ENCODE peak calls at places on chromosomes 5 and 9, in seven cellular contexts. One of them, this sample, is unnamed.

GRCh38 chr5:145484195-145484594 is 350.9 kb downstream of the PRELID2 start:
- DNase-seq in cardiac fibroblast: peak; percentile 22
- DNase-seq in neural progenitor cell: no peak
- DNase-seq in AG10803: peak; percentile 65
- DNase-seq in dorsolateral prefrontal cortex: no peak
- DNase-seq in kidney: no peak
- DNase-seq in BJ: no peak
- DNase-seq in this sample: peak; percentile 29

GRCh38 chr5:146533882-146534281 is 17.9 kb upstream of the GPR151 start:
- DNase-seq in cardiac fibroblast: no peak
- DNase-seq in neural progenitor cell: no peak
- DNase-seq in AG10803: no peak
- DNase-seq in dorsolateral prefrontal cortex: no peak
- DNase-seq in kidney: no peak
- DNase-seq in BJ: no peak
- DNase-seq in this sample: no peak

GRCh38 chr9:1429328-1429727 is 379.2 kb downstream of the DMRT2 start:
- DNase-seq in cardiac fibroblast: no peak
- DNase-seq in neural progenitor cell: no peak
- DNase-seq in AG10803: peak; percentile 8
- DNase-seq in dorsolateral prefrontal cortex: no peak
- DNase-seq in kidney: no peak
- DNase-seq in BJ: no peak
- DNase-seq in this sample: no peak

GRCh38 chr9:22098636-22099332 is 89.7 kb upstream of the CDKN2B start:
- DNase-seq in cardiac fibroblast: no peak
- DNase-seq in neural progenitor cell: no peak
- DNase-seq in AG10803: no peak
- DNase-seq in dorsolateral prefrontal cortex: no peak
- DNase-seq in kidney: no peak
- DNase-seq in BJ: no peak
- DNase-seq in this sample: no peak

GRCh38 chr9:36878986-36879982 is 154.8 kb downstream of the PAX5 start:
- DNase-seq in cardiac fibroblast: no peak
- DNase-seq in neural progenitor cell: no peak
- DNase-seq in AG10803: no peak
- DNase-seq in dorsolateral prefrontal cortex: no peak
- DNase-seq in kidney: no peak
- DNase-seq in BJ: no peak
- DNase-seq in this sample: no peak

GRCh38 chr5:61449756-61450155 is 117.7 kb downstream of the ZSWIM6 start:
- DNase-seq in cardiac fibroblast: no peak
- DNase-seq in neural progenitor cell: no peak
- DNase-seq in AG10803: peak; percentile 54
- DNase-seq in dorsolateral prefrontal cortex: no peak
- DNase-seq in kidney: no peak
- DNase-seq in BJ: no peak
- DNase-seq in this sample: no peak

GRCh38 chr5:38382898-38383297 is 124.5 kb downstream of the EGFLAM start:
- DNase-seq in cardiac fibroblast: peak; percentile 73
- DNase-seq in neural progenitor cell: peak; percentile 81
- DNase-seq in AG10803: peak; percentile 64
- DNase-seq in dorsolateral prefrontal cortex: peak; percentile 68
- DNase-seq in kidney: peak; percentile 69
- DNase-seq in BJ: no peak
- DNase-seq in this sample: peak; percentile 69

GRCh38 chr5:181052526-181052927 is 12.5 kb downstream of the BTNL9 start:
- DNase-seq in cardiac fibroblast: peak; percentile 15
- DNase-seq in neural progenitor cell: no peak
- DNase-seq in AG10803: peak; percentile 4
- DNase-seq in dorsolateral prefrontal cortex: no peak
- DNase-seq in kidney: no peak
- DNase-seq in BJ: no peak
- DNase-seq in this sample: no peak

GRCh38 chr5:160173-160510 is 31.2 kb upstream of the LRRC14B start:
- DNase-seq in cardiac fibroblast: no peak
- DNase-seq in neural progenitor cell: no peak
- DNase-seq in AG10803: no peak
- DNase-seq in dorsolateral prefrontal cortex: no peak
- DNase-seq in kidney: no peak
- DNase-seq in BJ: no peak
- DNase-seq in this sample: no peak

GRCh38 chr9:133210609-133211008 is 1.6 kb upstream of the OBP2B start:
- DNase-seq in cardiac fibroblast: no peak
- DNase-seq in neural progenitor cell: no peak
- DNase-seq in AG10803: no peak
- DNase-seq in dorsolateral prefrontal cortex: no peak
- DNase-seq in kidney: peak; percentile 35
- DNase-seq in BJ: no peak
- DNase-seq in this sample: no peak

GRCh38 chr9:20873240-20873860 is 158.1 kb downstream of the HACD4 start:
- DNase-seq in cardiac fibroblast: peak; percentile 3
- DNase-seq in neural progenitor cell: no peak
- DNase-seq in AG10803: peak; percentile 16
- DNase-seq in dorsolateral prefrontal cortex: no peak
- DNase-seq in kidney: no peak
- DNase-seq in BJ: no peak
- DNase-seq in this sample: no peak

GRCh38 chr5:57316798-57317327 is 143.0 kb downstream of the GPBP1 start:
- DNase-seq in cardiac fibroblast: peak; percentile 97
- DNase-seq in neural progenitor cell: no peak
- DNase-seq in AG10803: peak; percentile 78
- DNase-seq in dorsolateral prefrontal cortex: no peak
- DNase-seq in kidney: no peak
- DNase-seq in BJ: peak; percentile 18
- DNase-seq in this sample: peak; percentile 87

GRCh38 chr9:111056554-111056953 is 18.3 kb upstream of the LPAR1 start:
- DNase-seq in cardiac fibroblast: peak; percentile 56
- DNase-seq in neural progenitor cell: no peak
- DNase-seq in AG10803: peak; percentile 88
- DNase-seq in dorsolateral prefrontal cortex: no peak
- DNase-seq in kidney: no peak
- DNase-seq in BJ: peak; percentile 44
- DNase-seq in this sample: peak; percentile 90

GRCh38 chr9:137222190-137223077 is at the start of gene RNF208:
- DNase-seq in cardiac fibroblast: no peak
- DNase-seq in neural progenitor cell: peak; percentile 61
- DNase-seq in AG10803: no peak
- DNase-seq in dorsolateral prefrontal cortex: peak; percentile 35
- DNase-seq in kidney: no peak
- DNase-seq in BJ: no peak
- DNase-seq in this sample: no peak

GRCh38 chr9:123468541-123468940 is 112.5 kb downstream of the CRB2 start:
- DNase-seq in cardiac fibroblast: no peak
- DNase-seq in neural progenitor cell: no peak
- DNase-seq in AG10803: no peak
- DNase-seq in dorsolateral prefrontal cortex: no peak
- DNase-seq in kidney: no peak
- DNase-seq in BJ: no peak
- DNase-seq in this sample: no peak

GRCh38 chr9:124818431-124819281 is 34.6 kb upstream of the WDR38 start:
- DNase-seq in cardiac fibroblast: no peak
- DNase-seq in neural progenitor cell: no peak
- DNase-seq in AG10803: no peak
- DNase-seq in dorsolateral prefrontal cortex: no peak
- DNase-seq in kidney: peak; percentile 27
- DNase-seq in BJ: no peak
- DNase-seq in this sample: no peak

DNA sequence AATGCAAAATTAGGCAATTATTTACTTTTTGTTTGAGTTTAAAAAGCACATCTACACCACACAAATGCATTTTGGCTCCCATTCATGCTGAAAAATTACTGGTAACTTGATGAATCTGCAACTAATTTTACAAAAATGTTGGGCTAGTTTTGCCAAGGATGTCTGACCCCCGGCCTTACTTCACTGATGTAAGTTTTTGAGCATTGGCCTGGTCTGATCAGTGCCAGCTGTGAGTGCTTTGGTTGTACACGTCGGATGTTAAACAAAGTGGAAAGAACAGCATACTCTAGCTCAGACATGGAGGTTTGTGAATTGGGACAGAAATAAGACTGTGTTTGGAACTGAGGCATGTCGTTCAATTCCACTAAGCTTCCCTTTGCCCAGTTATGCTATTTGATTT is 1044.2 kb downstream of the TLE4 start:
- DNase-seq in cardiac fibroblast: peak; percentile 3
- DNase-seq in neural progenitor cell: no peak
- DNase-seq in AG10803: peak; percentile 38
- DNase-seq in dorsolateral prefrontal cortex: no peak
- DNase-seq in kidney: no peak
- DNase-seq in BJ: no peak
- DNase-seq in this sample: no peak
- H3K4me3 ChIP-seq in cardiac fibroblast: no peak overlapping the region
- H3K4me3 ChIP-seq in neural progenitor cell: no peak overlapping the region
- H3K4me3 ChIP-seq in AG10803: no peak overlapping the region
- H3K4me3 ChIP-seq in dorsolateral prefrontal cortex: no peak overlapping the region
- H3K4me3 ChIP-seq in kidney: no peak overlapping the region
- H3K4me3 ChIP-seq in BJ: no peak overlapping the region
- H3K4me3 ChIP-seq in this sample: no peak overlapping the region

GRCh38 chr5:149172709-149173505 is 31.6 kb downstream of the ABLIM3 start:
- DNase-seq in cardiac fibroblast: no peak
- DNase-seq in neural progenitor cell: no peak
- DNase-seq in AG10803: peak; percentile 47
- DNase-seq in dorsolateral prefrontal cortex: no peak
- DNase-seq in kidney: no peak
- DNase-seq in BJ: no peak
- DNase-seq in this sample: no peak
- TF ChIP-seq CTCF in cardiac fibroblast: no peak
- TF ChIP-seq CTCF in neural progenitor cell: no peak
- TF ChIP-seq CTCF in AG10803: no peak
- TF ChIP-seq CTCF in dorsolateral prefrontal cortex: no peak
- TF ChIP-seq CTCF in kidney: no peak
- TF ChIP-seq CTCF in BJ: no peak
- TF ChIP-seq CTCF in this sample: no peak

DNA sequence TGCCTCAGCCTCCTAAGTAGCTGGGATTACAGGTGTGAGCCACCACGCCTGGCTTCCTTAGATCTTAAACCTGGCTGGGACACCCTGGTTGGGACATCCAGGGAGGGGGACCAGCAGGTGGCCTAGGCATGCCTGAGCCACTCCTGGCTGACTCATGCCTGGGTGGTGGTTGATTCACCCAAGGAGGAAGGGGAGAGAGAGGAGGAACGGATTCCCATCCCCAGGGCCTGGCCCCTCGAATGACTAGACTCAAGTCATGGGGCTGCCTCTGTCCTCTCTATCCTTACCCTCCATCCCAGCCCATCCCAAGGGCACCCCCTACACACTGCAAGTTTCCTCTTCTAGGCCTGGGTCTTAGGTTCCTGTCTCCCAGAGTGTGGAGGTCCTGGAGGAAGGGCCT is 12.7 kb downstream of the EEIG1 start:
- DNase-seq in cardiac fibroblast: no peak
- DNase-seq in neural progenitor cell: no peak
- DNase-seq in AG10803: peak; percentile 56
- DNase-seq in dorsolateral prefrontal cortex: no peak
- DNase-seq in kidney: peak; percentile 76
- DNase-seq in BJ: no peak
- DNase-seq in this sample: no peak
- H3K4me3 ChIP-seq in cardiac fibroblast: no peak overlapping the region
- H3K4me3 ChIP-seq in neural progenitor cell: no peak overlapping the region
- H3K4me3 ChIP-seq in AG10803: no peak overlapping the region
- H3K4me3 ChIP-seq in dorsolateral prefrontal cortex: no peak overlapping the region
- H3K4me3 ChIP-seq in kidney: no peak overlapping the region
- H3K4me3 ChIP-seq in BJ: no peak overlapping the region
- H3K4me3 ChIP-seq in this sample: no peak overlapping the region

GRCh38 chr9:3847377-3847776 is 321.6 kb upstream of the RFX3 start:
- DNase-seq in cardiac fibroblast: no peak
- DNase-seq in neural progenitor cell: no peak
- DNase-seq in AG10803: no peak
- DNase-seq in dorsolateral prefrontal cortex: no peak
- DNase-seq in kidney: no peak
- DNase-seq in BJ: no peak
- DNase-seq in this sample: no peak

GRCh38 chr9:3852545-3852944 is 326.7 kb upstream of the RFX3 start:
- DNase-seq in cardiac fibroblast: no peak
- DNase-seq in neural progenitor cell: no peak
- DNase-seq in AG10803: no peak
- DNase-seq in dorsolateral prefrontal cortex: no peak
- DNase-seq in kidney: no peak
- DNase-seq in BJ: no peak
- DNase-seq in this sample: no peak

GRCh38 chr9:3845549-3845948 is 319.7 kb upstream of the RFX3 start:
- DNase-seq in cardiac fibroblast: no peak
- DNase-seq in neural progenitor cell: no peak
- DNase-seq in AG10803: no peak
- DNase-seq in dorsolateral prefrontal cortex: no peak
- DNase-seq in kidney: no peak
- DNase-seq in BJ: no peak
- DNase-seq in this sample: no peak

GRCh38 chr9:3850083-3850482 is 324.3 kb upstream of the RFX3 start:
- DNase-seq in cardiac fibroblast: no peak
- DNase-seq in neural progenitor cell: no peak
- DNase-seq in AG10803: no peak
- DNase-seq in dorsolateral prefrontal cortex: no peak
- DNase-seq in kidney: no peak
- DNase-seq in BJ: no peak
- DNase-seq in this sample: no peak

GRCh38 chr9:3848445-3849114 is 322.8 kb upstream of the RFX3 start:
- DNase-seq in cardiac fibroblast: peak; percentile 24
- DNase-seq in neural progenitor cell: peak; percentile 90
- DNase-seq in AG10803: no peak
- DNase-seq in dorsolateral prefrontal cortex: no peak
- DNase-seq in kidney: no peak
- DNase-seq in BJ: no peak
- DNase-seq in this sample: no peak
- TF ChIP-seq CTCF in cardiac fibroblast: no peak
- TF ChIP-seq CTCF in neural progenitor cell: peak; percentile 69
- TF ChIP-seq CTCF in AG10803: no peak
- TF ChIP-seq CTCF in dorsolateral prefrontal cortex: no peak
- TF ChIP-seq CTCF in kidney: peak; percentile 22
- TF ChIP-seq CTCF in BJ: no peak
- TF ChIP-seq CTCF in this sample: no peak

GRCh38 chr5:51382759-51383493 is at the start of gene ISL1:
- DNase-seq in cardiac fibroblast: peak; percentile 57
- DNase-seq in neural progenitor cell: peak; percentile 97
- DNase-seq in AG10803: peak; percentile 61
- DNase-seq in dorsolateral prefrontal cortex: no peak
- DNase-seq in kidney: no peak
- DNase-seq in BJ: peak; percentile 73
- DNase-seq in this sample: peak; percentile 84
- H3K4me3 ChIP-seq in cardiac fibroblast: peak within 1 kb of the TSS; percentile 32
- H3K4me3 ChIP-seq in neural progenitor cell: peak within 1 kb of the TSS; percentile 68
- H3K4me3 ChIP-seq in AG10803: peak within 1 kb of the TSS; percentile 58
- H3K4me3 ChIP-seq in dorsolateral prefrontal cortex: peak within 1 kb of the TSS; percentile 49
- H3K4me3 ChIP-seq in kidney: no peak within 1 kb of the TSS
- H3K4me3 ChIP-seq in BJ: peak within 1 kb of the TSS; percentile 70
- H3K4me3 ChIP-seq in this sample: peak within 1 kb of the TSS; percentile 75

DNA sequence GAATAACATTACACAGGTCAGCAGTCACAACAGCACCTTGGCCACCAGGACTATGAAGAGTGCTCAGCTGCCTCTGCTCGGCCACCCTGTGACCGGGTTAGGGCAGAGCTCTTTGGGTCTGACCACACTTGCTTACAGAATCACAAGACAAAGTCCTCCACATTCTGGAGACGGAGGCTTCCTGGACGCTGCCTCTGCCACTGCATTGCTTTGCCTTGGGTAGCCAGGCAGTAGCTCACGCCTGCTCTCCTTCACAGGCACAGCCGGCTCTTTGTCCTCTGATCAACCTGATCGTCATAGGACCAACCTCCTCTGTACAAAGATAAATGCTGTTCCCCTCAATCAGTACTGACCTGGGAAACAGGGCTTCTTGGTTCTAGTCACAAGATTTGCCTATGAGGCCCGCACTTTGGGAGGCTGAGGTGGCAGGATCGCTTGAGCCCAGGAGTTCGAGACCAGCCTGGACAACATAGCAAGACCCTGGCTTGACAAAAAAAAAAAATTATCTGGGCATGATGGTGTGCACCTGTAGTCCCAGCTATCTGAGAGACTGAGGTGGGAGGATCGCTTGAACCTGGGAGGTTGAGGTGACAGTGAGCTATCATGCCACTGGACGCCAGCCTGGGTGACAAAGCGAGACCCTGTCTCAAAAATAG is 128.4 kb upstream of the IER5L start:
- DNase-seq in cardiac fibroblast: no peak
- DNase-seq in neural progenitor cell: no peak
- DNase-seq in AG10803: no peak
- DNase-seq in dorsolateral prefrontal cortex: peak; percentile 7
- DNase-seq in kidney: peak; percentile 51
- DNase-seq in BJ: no peak
- DNase-seq in this sample: no peak
- TF ChIP-seq CTCF in cardiac fibroblast: no peak
- TF ChIP-seq CTCF in neural progenitor cell: no peak
- TF ChIP-seq CTCF in AG10803: no peak
- TF ChIP-seq CTCF in dorsolateral prefrontal cortex: no peak
- TF ChIP-seq CTCF in kidney: no peak
- TF ChIP-seq CTCF in BJ: no peak
- TF ChIP-seq CTCF in this sample: no peak